ENCODE peak calls at places on chromosomes 11 and 22, in seven cellular contexts. One of them, this sample, is unnamed.

GRCh38 chr11:68242616-68243015 is 29.2 kb downstream of the C11orf24 start:
- DNase-seq in kidney: no peak
- DNase-seq in cardiac muscle cell: no peak
- DNase-seq in cardiac septum: no peak
- DNase-seq in occipital lobe: no peak
- DNase-seq in activated T-cell treated with anti-CD3 and anti-CD28 coated beads, Interleukin-2, amount 50 U/mL, for 24 hours: no peak
- DNase-seq in germinal center: no peak
- DNase-seq in this sample: no peak

GRCh38 chr11:11157201-11157600 is 195.8 kb downstream of the CSNK2A3 start:
- DNase-seq in kidney: no peak
- DNase-seq in cardiac muscle cell: peak; percentile 66
- DNase-seq in cardiac septum: no peak
- DNase-seq in occipital lobe: no peak
- DNase-seq in activated T-cell treated with anti-CD3 and anti-CD28 coated beads, Interleukin-2, amount 50 U/mL, for 24 hours: peak; percentile 51
- DNase-seq in germinal center: peak; percentile 51
- DNase-seq in this sample: no peak

GRCh38 chr11:126129681-126130671 is 67.3 kb upstream of the CDON start:
- DNase-seq in kidney: no peak
- DNase-seq in cardiac muscle cell: peak; percentile 58
- DNase-seq in cardiac septum: no peak
- DNase-seq in occipital lobe: no peak
- DNase-seq in activated T-cell treated with anti-CD3 and anti-CD28 coated beads, Interleukin-2, amount 50 U/mL, for 24 hours: no peak
- DNase-seq in germinal center: no peak
- DNase-seq in this sample: no peak

GRCh38 chr11:107752508-107752907 is 40.7 kb upstream of the SLN start:
- DNase-seq in kidney: no peak
- DNase-seq in cardiac muscle cell: no peak
- DNase-seq in cardiac septum: no peak
- DNase-seq in occipital lobe: no peak
- DNase-seq in activated T-cell treated with anti-CD3 and anti-CD28 coated beads, Interleukin-2, amount 50 U/mL, for 24 hours: no peak
- DNase-seq in germinal center: no peak
- DNase-seq in this sample: no peak

GRCh38 chr11:70590356-70590991 is 192.1 kb downstream of the CTTN start:
- DNase-seq in kidney: peak; percentile 10
- DNase-seq in cardiac muscle cell: no peak
- DNase-seq in cardiac septum: no peak
- DNase-seq in occipital lobe: no peak
- DNase-seq in activated T-cell treated with anti-CD3 and anti-CD28 coated beads, Interleukin-2, amount 50 U/mL, for 24 hours: no peak
- DNase-seq in germinal center: no peak
- DNase-seq in this sample: no peak

GRCh38 chr11:12164061-12165014 is 53.9 kb downstream of the MICAL2 start:
- DNase-seq in kidney: no peak
- DNase-seq in cardiac muscle cell: no peak
- DNase-seq in cardiac septum: no peak
- DNase-seq in occipital lobe: no peak
- DNase-seq in activated T-cell treated with anti-CD3 and anti-CD28 coated beads, Interleukin-2, amount 50 U/mL, for 24 hours: peak; percentile 16
- DNase-seq in germinal center: no peak
- DNase-seq in this sample: no peak

GRCh38 chr11:121487191-121487590 is 34.4 kb upstream of the SORL1-AS1 start:
- DNase-seq in kidney: no peak
- DNase-seq in cardiac muscle cell: no peak
- DNase-seq in cardiac septum: no peak
- DNase-seq in occipital lobe: no peak
- DNase-seq in activated T-cell treated with anti-CD3 and anti-CD28 coated beads, Interleukin-2, amount 50 U/mL, for 24 hours: no peak
- DNase-seq in germinal center: no peak
- DNase-seq in this sample: no peak

GRCh38 chr11:65436412-65437032 is 13.9 kb downstream of the NEAT1 start:
- DNase-seq in kidney: peak; percentile 46
- DNase-seq in cardiac muscle cell: no peak
- DNase-seq in cardiac septum: peak; percentile 65
- DNase-seq in occipital lobe: no peak
- DNase-seq in activated T-cell treated with anti-CD3 and anti-CD28 coated beads, Interleukin-2, amount 50 U/mL, for 24 hours: no peak
- DNase-seq in germinal center: no peak
- DNase-seq in this sample: no peak

GRCh38 chr22:42758929-42759629 is 38.4 kb upstream of the A4GALT start:
- DNase-seq in kidney: no peak
- DNase-seq in cardiac muscle cell: no peak
- DNase-seq in cardiac septum: no peak
- DNase-seq in occipital lobe: no peak
- DNase-seq in activated T-cell treated with anti-CD3 and anti-CD28 coated beads, Interleukin-2, amount 50 U/mL, for 24 hours: no peak
- DNase-seq in germinal center: no peak
- DNase-seq in this sample: no peak

GRCh38 chr11:80955588-80955987 is 1514.8 kb upstream of the TENM4 start:
- DNase-seq in kidney: no peak
- DNase-seq in cardiac muscle cell: no peak
- DNase-seq in cardiac septum: no peak
- DNase-seq in occipital lobe: no peak
- DNase-seq in activated T-cell treated with anti-CD3 and anti-CD28 coated beads, Interleukin-2, amount 50 U/mL, for 24 hours: no peak
- DNase-seq in germinal center: no peak
- DNase-seq in this sample: no peak

GRCh38 chr11:71267807-71268421 is 15.5 kb upstream of the SHANK2 start:
- DNase-seq in kidney: peak; percentile 56
- DNase-seq in cardiac muscle cell: no peak
- DNase-seq in cardiac septum: peak; percentile 44
- DNase-seq in occipital lobe: no peak
- DNase-seq in activated T-cell treated with anti-CD3 and anti-CD28 coated beads, Interleukin-2, amount 50 U/mL, for 24 hours: no peak
- DNase-seq in germinal center: no peak
- DNase-seq in this sample: no peak

GRCh38 chr11:61290905-61291690 is 4.0 kb downstream of the VWCE start:
- DNase-seq in kidney: no peak
- DNase-seq in cardiac muscle cell: no peak
- DNase-seq in cardiac septum: no peak
- DNase-seq in occipital lobe: no peak
- DNase-seq in activated T-cell treated with anti-CD3 and anti-CD28 coated beads, Interleukin-2, amount 50 U/mL, for 24 hours: no peak
- DNase-seq in germinal center: peak; percentile 12
- DNase-seq in this sample: no peak

GRCh38 chr22:20957691-20958440 is 9.2 kb upstream of the AIFM3 start:
- DNase-seq in kidney: peak; percentile 76
- DNase-seq in cardiac muscle cell: peak; percentile 52
- DNase-seq in cardiac septum: no peak
- DNase-seq in occipital lobe: no peak
- DNase-seq in activated T-cell treated with anti-CD3 and anti-CD28 coated beads, Interleukin-2, amount 50 U/mL, for 24 hours: no peak
- DNase-seq in germinal center: no peak
- DNase-seq in this sample: no peak

GRCh38 chr22:47015589-47016178 is 253.2 kb downstream of the TBC1D22A start:
- DNase-seq in kidney: no peak
- DNase-seq in cardiac muscle cell: no peak
- DNase-seq in cardiac septum: no peak
- DNase-seq in occipital lobe: no peak
- DNase-seq in activated T-cell treated with anti-CD3 and anti-CD28 coated beads, Interleukin-2, amount 50 U/mL, for 24 hours: no peak
- DNase-seq in germinal center: no peak
- DNase-seq in this sample: no peak

GRCh38 chr22:31893460-31893859 is 50.9 kb upstream of the YWHAH start:
- DNase-seq in kidney: no peak
- DNase-seq in cardiac muscle cell: no peak
- DNase-seq in cardiac septum: no peak
- DNase-seq in occipital lobe: no peak
- DNase-seq in activated T-cell treated with anti-CD3 and anti-CD28 coated beads, Interleukin-2, amount 50 U/mL, for 24 hours: no peak
- DNase-seq in germinal center: no peak
- DNase-seq in this sample: peak; percentile 45

GRCh38 chr22:17243524-17243923 is 24.3 kb upstream of the ADA2 start:
- DNase-seq in kidney: no peak
- DNase-seq in cardiac muscle cell: no peak
- DNase-seq in cardiac septum: no peak
- DNase-seq in occipital lobe: no peak
- DNase-seq in activated T-cell treated with anti-CD3 and anti-CD28 coated beads, Interleukin-2, amount 50 U/mL, for 24 hours: no peak
- DNase-seq in germinal center: no peak
- DNase-seq in this sample: no peak

GRCh38 chr22:28791841-28792490 is 8.4 kb downstream of the XBP1 start:
- DNase-seq in kidney: no peak
- DNase-seq in cardiac muscle cell: no peak
- DNase-seq in cardiac septum: no peak
- DNase-seq in occipital lobe: no peak
- DNase-seq in activated T-cell treated with anti-CD3 and anti-CD28 coated beads, Interleukin-2, amount 50 U/mL, for 24 hours: no peak
- DNase-seq in germinal center: peak; percentile 63
- DNase-seq in this sample: no peak

GRCh38 chr11:22792497-22792896 is 37.1 kb downstream of the SVIP start:
- DNase-seq in kidney: no peak
- DNase-seq in cardiac muscle cell: no peak
- DNase-seq in cardiac septum: no peak
- DNase-seq in occipital lobe: peak; percentile 29
- DNase-seq in activated T-cell treated with anti-CD3 and anti-CD28 coated beads, Interleukin-2, amount 50 U/mL, for 24 hours: no peak
- DNase-seq in germinal center: no peak
- DNase-seq in this sample: peak; percentile 50

GRCh38 chr11:66419825-66420224 is 1.0 kb upstream of the NPAS4 start:
- DNase-seq in kidney: no peak
- DNase-seq in cardiac muscle cell: peak; percentile 77
- DNase-seq in cardiac septum: no peak
- DNase-seq in occipital lobe: no peak
- DNase-seq in activated T-cell treated with anti-CD3 and anti-CD28 coated beads, Interleukin-2, amount 50 U/mL, for 24 hours: no peak
- DNase-seq in germinal center: no peak
- DNase-seq in this sample: peak; percentile 40

GRCh38 chr11:67396258-67396581 is 4.4 kb downstream of the RAD9A start:
- DNase-seq in kidney: no peak
- DNase-seq in cardiac muscle cell: no peak
- DNase-seq in cardiac septum: no peak
- DNase-seq in occipital lobe: no peak
- DNase-seq in activated T-cell treated with anti-CD3 and anti-CD28 coated beads, Interleukin-2, amount 50 U/mL, for 24 hours: no peak
- DNase-seq in germinal center: no peak
- DNase-seq in this sample: no peak

GRCh38 chr11:61297341-61297740 is 2.2 kb upstream of the VWCE start:
- DNase-seq in kidney: no peak
- DNase-seq in cardiac muscle cell: no peak
- DNase-seq in cardiac septum: no peak
- DNase-seq in occipital lobe: no peak
- DNase-seq in activated T-cell treated with anti-CD3 and anti-CD28 coated beads, Interleukin-2, amount 50 U/mL, for 24 hours: no peak
- DNase-seq in germinal center: no peak
- DNase-seq in this sample: no peak

GRCh38 chr11:112965601-112966125 is 4.4 kb downstream of the NCAM1 start:
- DNase-seq in kidney: no peak
- DNase-seq in cardiac muscle cell: peak; percentile 21
- DNase-seq in cardiac septum: no peak
- DNase-seq in occipital lobe: no peak
- DNase-seq in activated T-cell treated with anti-CD3 and anti-CD28 coated beads, Interleukin-2, amount 50 U/mL, for 24 hours: no peak
- DNase-seq in germinal center: no peak
- DNase-seq in this sample: no peak

GRCh38 chr22:21591695-21592094 is 24.2 kb downstream of the UBE2L3 start:
- DNase-seq in kidney: no peak
- DNase-seq in cardiac muscle cell: no peak
- DNase-seq in cardiac septum: no peak
- DNase-seq in occipital lobe: no peak
- DNase-seq in activated T-cell treated with anti-CD3 and anti-CD28 coated beads, Interleukin-2, amount 50 U/mL, for 24 hours: no peak
- DNase-seq in germinal center: no peak
- DNase-seq in this sample: no peak

GRCh38 chr11:88523362-88524028 is 186.0 kb upstream of the CTSC start:
- DNase-seq in kidney: no peak
- DNase-seq in cardiac muscle cell: no peak
- DNase-seq in cardiac septum: no peak
- DNase-seq in occipital lobe: no peak
- DNase-seq in activated T-cell treated with anti-CD3 and anti-CD28 coated beads, Interleukin-2, amount 50 U/mL, for 24 hours: no peak
- DNase-seq in germinal center: no peak
- DNase-seq in this sample: no peak

This sample was measured in caudate nucleus.